ENCODE peak calls at places on chromosome 7, in four cellular contexts. O is left ventricle myocardium inferior; K is effector memory CD4-positive, alpha-beta T cell; F is tibial nerve. R is an unnamed sample.

GRCh38 chr7:52323202-52323746 is 712.2 kb upstream of the POM121L12 start:
- DNase-seq in K (no peak), F (no peak), O (no peak), R (no peak)

GRCh38 chr7:45681596-45682357 is 107.6 kb downstream of the ADCY1 start:
- DNase-seq in O (no peak), F (peak), K (no peak), R (peak)

GRCh38 chr7:74633451-74633921 is 24.0 kb upstream of the GTF2I start:
- DNase-seq in O (no peak), K (no peak), F (no peak), R (no peak)

GRCh38 chr7:102069913-102070629 is 216.6 kb upstream of the SH2B2 start:
- DNase-seq in F (no peak), O (no peak), K (no peak), R (no peak)

GRCh38 chr7:50268990-50269389 is 35.5 kb upstream of the IKZF1 start:
- DNase-seq in O (no peak), K (no peak), F (no peak), R (no peak)

GRCh38 chr7:80087051-80087767 is 47.4 kb upstream of the GNAI1 start:
- DNase-seq in K (no peak), O (no peak), F (no peak), R (no peak)

GRCh38 chr7:52749880-52750279 is 285.6 kb upstream of the POM121L12 start:
- DNase-seq in F (no peak), O (no peak), K (no peak), R (no peak)

GRCh38 chr7:68148440-68148839 is 1151.8 kb downstream of the TYW1 start:
- DNase-seq in O (no peak), K (no peak), F (no peak), R (no peak)

GRCh38 chr7:150420987-150421674 is 29.3 kb upstream of the GIMAP8 start:
- DNase-seq in O (peak), K (peak), F (peak), R (peak)

GRCh38 chr7:150962743-150963399 is 15.2 kb downstream of the KCNH2 start:
- DNase-seq in F (no peak), K (peak), O (peak), R (peak)

GRCh38 chr7:24732646-24733413 is 24.4 kb downstream of the GSDME start:
- DNase-seq in K (no peak), O (no peak), F (no peak), R (no peak)

GRCh38 chr7:51318001-51318400 is 1.4 kb upstream of the COBL start:
- DNase-seq in K (no peak), O (no peak), F (no peak), R (no peak)

GRCh38 chr7:135407884-135408283 is 102.0 kb downstream of the CNOT4 start:
- DNase-seq in K (no peak), O (no peak), F (no peak), R (no peak)

GRCh38 chr7:151420144-151420543 is 10.3 kb upstream of the WDR86 start:
- DNase-seq in K (no peak), O (no peak), F (no peak), R (no peak)

GRCh38 chr7:55498770-55499169 is 73.5 kb downstream of the VOPP1 start:
- DNase-seq in F (no peak), K (no peak), O (no peak), R (no peak)

GRCh38 chr7:105691029-105691691 is 109.9 kb upstream of the EFCAB10 start:
- DNase-seq in F (no peak), O (no peak), K (peak), R (no peak)
- H3K27ac ChIP-seq in F (peak), O (peak), K (peak), R (peak)

DNA sequence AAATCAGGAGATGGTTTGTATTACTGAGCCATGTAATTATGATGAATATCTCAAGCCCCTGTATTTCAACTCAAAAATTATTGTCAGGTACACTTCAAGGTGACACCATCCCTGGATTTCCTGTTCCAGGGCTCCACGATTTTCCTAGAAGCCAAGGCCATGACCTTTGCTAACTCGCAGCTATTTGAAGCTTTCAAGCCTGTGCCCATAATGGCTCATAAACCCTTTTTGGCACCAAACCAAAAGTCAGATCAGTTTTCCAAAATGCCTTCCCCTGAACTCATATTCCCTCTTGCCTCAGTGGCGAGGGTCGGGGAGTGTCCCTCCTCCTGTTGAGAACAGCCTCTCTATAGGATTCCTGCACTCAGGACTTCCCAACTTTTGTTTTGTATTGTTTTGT is 70.8 kb downstream of the HIP1 start:
- DNase-seq in F (no peak), O (no peak), K (no peak), R (no peak)
- H3K4me3 ChIP-seq in F (no peak), O (no peak), K (no peak), R (no peak)

DNA sequence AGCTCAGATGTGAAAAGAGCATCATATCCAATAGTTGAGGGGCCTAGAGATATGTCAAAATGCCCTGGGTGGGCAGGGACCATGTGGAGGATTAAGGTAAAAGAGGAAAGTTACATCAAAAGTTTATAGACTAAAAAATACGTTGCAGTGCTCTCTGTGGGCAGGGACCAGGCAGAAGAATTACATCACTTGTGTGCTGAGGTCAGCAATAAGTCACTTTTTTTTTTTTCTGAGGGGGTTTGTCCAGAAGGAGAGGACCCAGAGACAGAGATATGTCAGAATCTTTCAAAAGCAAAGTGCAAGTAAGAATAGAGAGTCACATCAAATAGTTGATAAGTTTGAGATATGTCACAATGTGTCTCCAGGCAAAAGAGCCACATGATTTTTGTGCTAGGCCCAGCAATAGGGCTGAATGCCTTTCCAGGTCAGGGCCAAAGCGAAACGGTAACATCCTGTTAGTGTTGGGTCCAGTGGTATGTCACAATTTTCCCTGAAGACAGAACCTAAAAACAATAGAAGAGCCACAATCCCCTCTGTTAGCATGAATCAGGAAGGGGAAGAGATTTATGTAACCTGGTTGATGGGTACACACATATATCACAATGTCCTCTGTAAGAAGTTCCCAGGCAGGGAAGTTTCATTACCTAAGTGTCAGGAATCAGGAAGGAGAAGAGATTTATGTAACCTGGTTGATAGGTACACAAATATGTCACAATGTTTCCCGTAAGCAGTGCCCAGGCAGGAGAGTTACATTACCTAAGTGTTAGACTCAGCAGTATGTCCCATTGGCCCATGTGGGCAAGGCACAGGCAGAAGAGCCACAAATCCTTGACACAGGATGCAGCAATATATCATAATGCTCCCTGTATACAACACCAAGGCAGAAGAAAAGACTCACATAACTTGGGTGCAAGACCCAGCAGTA is 28.1 kb upstream of the ZNF107 start:
- DNase-seq in K (no peak), O (no peak), F (no peak), R (no peak)
- H3K27ac ChIP-seq in K (no peak), O (no peak), F (no peak), R (no peak)

GRCh38 chr7:9939171-9939570 is 1034.5 kb upstream of the PHF14 start:
- DNase-seq in K (no peak), F (no peak), O (no peak), R (no peak)

GRCh38 chr7:9937944-9938631 is 1035.6 kb upstream of the PHF14 start:
- DNase-seq in F (no peak), O (no peak), K (no peak), R (no peak)
- H3K4me3 ChIP-seq in F (no peak), O (peak), K (no peak), R (no peak)

GRCh38 chr7:139897422-139898085 is 68.5 kb downstream of the TBXAS1 start:
- DNase-seq in F (no peak), O (no peak), K (no peak), R (no peak)
- H3K27ac ChIP-seq in F (no peak), O (no peak), K (no peak), R (no peak)

DNA sequence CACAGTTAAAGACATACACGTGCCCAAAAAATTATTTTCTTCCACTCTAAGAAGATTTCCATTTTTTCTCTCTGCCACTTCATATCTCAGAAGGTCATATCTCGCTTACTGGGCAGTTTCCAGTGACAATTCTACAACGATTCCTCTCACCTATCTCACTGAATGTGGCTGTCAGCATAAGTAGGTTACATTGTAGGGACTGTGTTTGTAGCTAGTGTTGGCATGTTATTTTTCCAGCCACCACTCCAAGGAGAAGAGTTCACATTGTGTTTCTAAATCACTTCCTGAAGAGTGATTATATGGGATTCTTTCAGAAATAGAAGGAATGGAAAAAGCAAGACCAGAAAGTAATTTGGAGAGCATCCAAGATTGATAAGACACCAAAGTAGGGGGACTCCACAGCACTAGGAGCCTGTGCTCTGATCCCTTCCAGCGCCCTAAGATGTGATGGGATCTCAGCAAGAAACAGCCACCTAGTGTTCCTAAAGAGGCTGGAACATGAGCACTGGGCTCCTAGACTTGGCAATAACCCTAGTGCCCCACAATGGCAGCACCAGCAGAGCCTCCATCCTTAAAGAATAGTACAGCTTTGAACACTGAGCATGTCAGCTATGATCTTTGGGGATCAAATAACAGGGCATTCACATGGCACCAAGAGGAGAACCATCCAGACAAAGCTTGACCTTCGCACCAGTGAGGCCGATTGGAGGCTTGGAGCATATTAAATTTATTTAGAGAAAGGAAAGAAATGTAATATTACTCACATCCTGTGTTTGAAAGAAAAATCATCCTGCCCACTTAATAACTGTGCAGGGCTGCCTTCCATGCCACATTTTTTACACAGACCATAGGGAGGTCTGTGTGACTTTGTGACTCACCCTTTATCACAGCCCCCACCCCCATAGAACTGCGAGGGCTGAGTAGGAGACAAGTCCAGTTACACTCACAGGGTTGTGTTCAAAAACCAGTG is 51.8 kb downstream of the CAV1 start:
- DNase-seq in O (no peak), K (no peak), F (no peak), R (no peak)
- H3K4me3 ChIP-seq in O (no peak), K (no peak), F (no peak), R (no peak)

GRCh38 chr7:99791021-99791420 is 7.0 kb upstream of the CYP3A4 start:
- DNase-seq in F (no peak), K (no peak), O (no peak), R (no peak)

GRCh38 chr7:99791667-99792356 is 7.8 kb upstream of the CYP3A4 start:
- DNase-seq in F (no peak), O (no peak), K (no peak), R (no peak)

GRCh38 chr7:99788554-99788953 is 4.6 kb upstream of the CYP3A4 start:
- DNase-seq in F (no peak), O (no peak), K (no peak), R (no peak)

GRCh38 chr7:99790407-99790806 is 6.4 kb upstream of the CYP3A4 start:
- DNase-seq in O (no peak), K (no peak), F (no peak), R (no peak)

DNA sequence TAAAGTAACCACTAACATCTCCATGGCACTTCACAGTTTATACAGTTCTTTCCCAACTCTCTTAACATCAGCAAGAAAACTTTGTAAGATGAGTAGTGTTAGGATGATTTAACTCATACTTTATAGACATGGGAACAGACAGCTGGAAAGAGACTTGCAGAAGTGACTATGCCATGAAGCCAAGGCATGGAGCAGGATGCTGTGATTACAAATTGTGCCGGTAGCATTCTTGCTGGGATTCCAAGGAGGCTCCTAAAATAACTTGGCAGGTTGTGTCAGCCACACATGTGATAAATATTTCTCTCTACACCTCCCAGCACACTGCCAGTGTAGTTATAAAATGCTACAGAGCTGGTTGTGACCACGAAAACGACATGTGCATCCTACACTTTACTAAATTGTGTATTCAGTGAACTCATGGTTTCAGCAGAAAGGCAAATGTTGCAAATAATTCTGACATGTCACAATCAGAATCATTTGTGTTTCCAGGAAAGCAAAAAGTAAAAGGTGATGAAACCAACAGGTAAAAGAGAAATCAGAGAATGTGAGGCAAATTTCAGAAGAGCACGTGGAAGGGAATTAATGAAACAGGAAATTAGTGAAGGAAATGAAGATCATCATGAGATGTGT is 5.6 kb upstream of the CYP3A4 start:
- DNase-seq in O (no peak), F (no peak), K (no peak), R (no peak)
- H3K27ac ChIP-seq in O (no peak), F (no peak), K (no peak), R (no peak)

GRCh38 chr7:43648725-43649406 is 66.0 kb downstream of the STK17A start:
- DNase-seq in K (peak), O (no peak), F (no peak), R (no peak)

GRCh38 chr7:43647772-43648643 is 65.1 kb downstream of the STK17A start:
- DNase-seq in O (peak), F (peak), K (no peak), R (peak)

GRCh38 chr7:43649755-43650274 is 66.9 kb downstream of the STK17A start:
- DNase-seq in K (peak), F (no peak), O (no peak), R (no peak)

GRCh38 chr7:43652364-43652763 is 69.5 kb downstream of the STK17A start:
- DNase-seq in F (no peak), K (no peak), O (no peak), R (no peak)

GRCh38 chr7:43650457-43651052 is 67.6 kb downstream of the STK17A start:
- DNase-seq in F (no peak), O (no peak), K (no peak), R (no peak)
- H3K4me3 ChIP-seq in F (no peak), O (no peak), K (peak), R (no peak)

GRCh38 chr7:33061282-33061928 is 1.2 kb downstream of the NT5C3A start:
- DNase-seq in F (no peak), K (no peak), O (no peak), R (no peak)
- H3K27ac ChIP-seq in F (no peak), K (peak), O (peak), R (no peak)

DNA sequence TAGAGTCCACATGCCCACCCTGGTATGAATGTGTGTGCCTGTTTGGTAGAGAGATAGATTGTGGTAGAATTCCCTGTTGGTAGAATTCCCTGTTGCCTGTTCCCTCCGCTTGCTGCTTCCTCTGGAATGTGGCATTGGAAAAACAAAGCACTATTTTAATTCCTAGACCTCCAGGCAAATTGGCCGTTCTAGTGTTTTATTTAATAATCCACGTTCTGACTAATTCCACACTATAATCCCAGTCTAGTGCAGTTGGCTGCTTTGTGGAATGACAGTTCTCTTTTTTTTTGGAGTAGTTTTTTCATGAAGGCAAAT is 2.0 kb downstream of the HECW1 start:
- DNase-seq in O (no peak), F (no peak), K (no peak), R (no peak)
- H3K4me3 ChIP-seq in O (no peak), F (no peak), K (no peak), R (no peak)